ENCODE peak calls at places on chromosomes 11 and 22, in four cellular contexts. I, P, S and E are unnamed samples.
A peak's percentile ranks its signal among the peaks of the same experiment; 100 is the strongest.

GRCh38 chr22:45422237-45422983 is 8.9 kb downstream of the RIBC2 start:
- DNase-seq in I (no peak), P (no peak), S (no peak), E (no peak)

GRCh38 chr11:101914349-101914736 is 467 bp upstream of the CEP126 start:
- DNase-seq in S (no peak), I (no peak), P (no peak), E (peak; percentile 4)

GRCh38 chr11:112797653-112798293 is 163.4 kb upstream of the NCAM1 start:
- DNase-seq in I (peak; percentile 68), P (peak; percentile 46), S (peak; percentile 72), E (no peak)

GRCh38 chr11:36065436-36065835 is 121.6 kb downstream of the LDLRAD3 start:
- DNase-seq in P (no peak), I (no peak), S (no peak), E (no peak)

GRCh38 chr11:134679592-134679991 is 267.6 kb upstream of the B3GAT1 start:
- DNase-seq in I (no peak), P (no peak), S (no peak), E (no peak)

GRCh38 chr11:76830639-76831312 is 29.9 kb upstream of the ACER3 start:
- DNase-seq in S (peak; percentile 38), I (no peak), P (no peak), E (no peak)

GRCh38 chr11:83895516-83895915 is 609.3 kb upstream of the CCDC90B start:
- DNase-seq in P (no peak), I (no peak), S (no peak), E (no peak)

GRCh38 chr22:19400881-19401280 is 30.7 kb downstream of the HIRA start:
- DNase-seq in P (no peak), S (no peak), I (no peak), E (no peak)

GRCh38 chr11:20609727-20610707 is 10.6 kb downstream of the SLC6A5 start:
- DNase-seq in I (peak; percentile 81), P (peak; percentile 81), S (peak; percentile 86), E (peak; percentile 74)

GRCh38 chr22:19723165-19723989 is at the start of gene GP1BB:
- DNase-seq in P (peak; percentile 61), S (no peak), I (peak; percentile 68), E (no peak)

GRCh38 chr11:8717876-8718753 is 35.5 kb downstream of the RPL27A start:
- DNase-seq in P (peak; percentile 68), I (peak; percentile 70), S (peak; percentile 85), E (peak; percentile 57)

GRCh38 chr11:40388097-40388818 is 1071.2 kb downstream of the LRRC4C start:
- DNase-seq in S (no peak), I (no peak), P (no peak), E (peak; percentile 14)

GRCh38 chr22:41943661-41944209 is 3.2 kb downstream of the CENPM start:
- DNase-seq in I (peak; percentile 77), P (no peak), S (no peak), E (no peak)

GRCh38 chr11:64917663-64917995 is 620 bp upstream of the ATG2A start:
- DNase-seq in P (no peak), I (no peak), S (no peak), E (no peak)

GRCh38 chr11:64918056-64918455 is 1.0 kb upstream of the ATG2A start:
- DNase-seq in S (no peak), P (no peak), I (no peak), E (no peak)

GRCh38 chr11:64915366-64915887 is 1.6 kb downstream of the ATG2A start:
- DNase-seq in P (no peak), S (no peak), I (no peak), E (no peak)

GRCh38 chr11:64916040-64916847 is 765 bp downstream of the ATG2A start:
- DNase-seq in S (peak; percentile 54), P (peak; percentile 78), I (peak; percentile 52), E (peak; percentile 85)

DNA sequence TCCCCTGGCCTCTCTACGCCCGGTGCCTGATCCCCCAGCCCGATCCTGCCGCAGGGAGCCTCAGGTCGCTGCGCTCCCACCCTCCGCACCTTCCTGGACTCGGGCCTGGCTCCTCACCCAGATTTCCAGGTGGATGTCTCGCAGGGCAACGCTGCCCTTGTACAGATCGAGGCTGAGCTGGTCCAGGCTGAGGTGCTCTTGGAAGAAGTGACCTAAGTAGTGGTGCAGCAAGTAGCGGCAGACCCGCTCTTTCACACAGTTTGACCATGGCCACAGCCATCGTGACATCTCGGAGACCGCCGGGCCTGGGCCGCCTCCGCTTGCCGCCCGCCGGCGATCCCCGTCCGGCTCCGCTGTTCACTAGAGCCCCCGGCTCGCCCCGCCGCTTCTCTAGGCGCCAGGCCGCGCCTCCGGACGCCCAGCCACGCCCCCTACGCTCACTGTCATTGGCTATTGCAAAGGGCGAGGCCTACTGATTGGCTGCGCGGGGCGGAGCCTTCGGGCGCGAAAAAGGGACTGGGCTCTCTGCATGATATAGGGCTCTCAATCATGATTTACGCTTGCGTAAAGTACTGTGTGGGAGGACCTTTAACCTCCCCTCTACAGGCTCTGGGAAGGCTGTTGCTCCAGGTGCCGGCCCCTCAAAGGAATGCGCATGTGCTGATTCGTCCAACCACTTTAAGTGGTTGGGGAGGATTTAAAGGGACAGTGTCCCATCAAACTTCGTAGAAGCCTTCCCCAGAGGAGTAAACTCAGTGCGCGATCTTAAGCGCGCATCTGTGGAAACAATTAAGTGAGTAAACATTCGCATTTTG is at the start of gene ATG2A:
- DNase-seq in S (peak; percentile 99), P (peak; percentile 99), I (peak; percentile 100), E (peak; percentile 98)
- TF ChIP-seq POLR2A in S (peak; percentile 85), P (peak; percentile 98), I (peak; percentile 31), E (peak; percentile 73)

DNA sequence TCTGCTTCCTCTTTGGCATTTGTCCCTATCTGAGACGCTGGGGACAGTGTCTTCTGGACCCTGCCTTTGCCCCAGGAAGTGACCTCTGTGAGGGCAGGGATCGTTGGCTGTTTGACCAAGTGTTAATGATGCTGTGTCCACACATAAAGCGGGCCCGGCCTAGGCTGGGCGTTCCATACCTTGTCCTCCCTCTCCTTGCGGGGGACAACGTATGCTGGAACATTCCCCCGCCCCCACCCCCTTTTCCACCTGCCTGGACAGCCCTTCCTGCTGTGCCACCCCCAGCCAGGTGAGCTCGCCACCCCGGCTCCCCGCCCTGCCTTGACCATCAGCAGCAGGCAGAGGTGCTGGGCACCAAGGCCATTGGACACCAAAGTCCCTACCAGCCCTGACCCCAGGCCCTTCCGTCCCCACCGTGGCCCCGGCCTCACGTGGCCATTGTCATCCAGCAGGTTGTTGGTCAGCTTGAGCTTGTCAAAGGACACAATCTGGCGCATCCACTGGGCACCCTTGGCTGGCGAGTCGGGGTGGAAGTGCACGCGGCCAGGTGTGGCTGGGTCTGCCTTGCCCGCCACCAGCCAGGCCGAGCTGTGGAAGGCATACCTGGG is 4.1 kb upstream of the NUDT8 start:
- DNase-seq in I (no peak), S (no peak), P (peak; percentile 28), E (no peak)
- TF ChIP-seq POLR2A in I (no peak), S (no peak), P (no peak), E (no peak)

DNA sequence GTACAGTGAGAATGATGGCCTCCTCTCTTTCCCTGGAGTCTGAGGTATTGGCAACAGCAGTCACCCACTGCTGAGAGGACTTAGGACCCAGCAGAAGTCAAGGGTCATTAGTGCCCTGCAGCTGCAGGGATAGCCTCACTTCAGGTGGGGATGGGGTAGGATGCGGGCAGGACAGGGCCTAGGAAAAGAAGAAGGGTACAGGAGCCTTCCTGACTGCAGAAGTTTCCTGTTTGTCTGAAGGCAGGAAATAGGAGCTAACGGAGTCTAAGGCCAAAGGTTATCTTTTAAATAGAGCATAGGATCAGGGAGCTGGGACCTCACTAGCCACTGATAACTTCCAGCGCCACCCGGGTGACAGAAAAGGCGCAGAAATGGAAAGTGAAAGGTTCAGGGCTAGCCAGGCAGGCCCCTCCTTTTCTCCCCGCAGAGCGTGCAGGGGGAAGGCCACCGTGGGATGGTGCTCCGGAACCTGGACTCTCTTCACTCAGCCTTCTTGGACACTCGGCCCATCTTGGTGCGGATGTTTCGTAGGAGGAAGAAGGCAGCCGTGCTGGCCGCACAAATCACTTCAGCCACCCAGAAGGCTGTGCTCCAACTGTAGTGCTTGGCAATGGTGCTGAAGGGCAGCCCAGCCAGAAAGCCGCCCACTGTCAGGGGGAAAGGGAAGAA is 6.0 kb downstream of the TRAPPC4 start:
- DNase-seq in I (no peak), S (no peak), P (peak; percentile 48), E (no peak)
- TF ChIP-seq POLR2A in I (no peak), S (no peak), P (peak; percentile 17), E (no peak)

GRCh38 chr11:10436224-10436623 is 18.8 kb upstream of the AMPD3 start:
- DNase-seq in S (no peak), I (no peak), P (no peak), E (no peak)
- TF ChIP-seq POLR2A in S (no peak), I (no peak), P (no peak), E (no peak)

GRCh38 chr11:64186205-64187165 is 514 bp downstream of the STIP1 start:
- DNase-seq in S (no peak), P (no peak), I (no peak), E (no peak)
- TF ChIP-seq POLR2A in S (peak; percentile 51), P (no peak), I (no peak), E (peak; percentile 83)

DNA sequence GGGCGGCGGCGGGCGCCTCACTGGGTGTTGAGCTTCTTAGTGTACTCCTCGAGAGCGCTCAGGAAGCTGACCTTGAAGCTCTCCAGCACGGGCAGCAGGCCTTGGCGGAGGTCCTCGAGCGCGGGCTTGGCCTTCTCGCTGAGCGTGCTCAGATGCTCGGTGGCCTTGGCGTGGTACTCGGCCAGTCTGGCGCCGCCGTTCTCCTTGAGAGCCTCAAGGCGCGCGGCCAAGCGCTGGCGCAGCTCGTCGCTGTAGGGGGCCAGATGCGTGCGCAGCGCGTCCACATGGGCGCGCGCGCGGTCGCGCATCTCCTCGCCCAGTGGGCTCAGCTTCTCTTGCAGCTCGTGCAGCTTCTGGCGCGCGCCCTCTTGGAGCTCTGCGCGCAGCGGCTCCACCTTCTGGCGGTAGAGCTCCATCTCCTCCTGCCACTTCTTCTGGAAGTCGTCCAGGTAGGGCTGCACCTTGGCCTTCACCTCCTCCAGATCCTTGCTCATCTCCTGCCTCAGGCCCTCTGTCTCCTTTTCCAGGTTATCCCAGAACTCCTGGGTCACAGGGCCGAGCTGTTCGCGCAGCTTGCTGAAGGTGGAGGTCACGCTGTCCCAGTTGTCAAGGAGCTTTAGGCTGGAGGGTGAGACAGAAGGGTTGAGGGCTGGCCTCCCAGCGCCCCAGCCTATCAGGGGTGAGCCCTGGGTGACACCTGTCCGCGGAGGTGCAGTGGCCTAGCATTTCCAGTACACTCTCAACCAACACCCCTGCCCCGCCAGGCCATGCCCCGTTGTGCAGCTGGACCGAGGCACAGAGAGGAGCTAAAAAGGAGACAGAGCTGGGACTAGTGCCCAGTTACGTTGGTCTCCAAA is 1.4 kb downstream of the APOA1 start:
- DNase-seq in S (peak; percentile 81), I (peak; percentile 91), P (peak; percentile 80), E (no peak)
- TF ChIP-seq POLR2A in S (no peak), I (no peak), P (peak; percentile 40), E (no peak)

GRCh38 chr22:17928391-17928790 is 96.0 kb downstream of the MICAL3 start:
- DNase-seq in P (no peak), S (no peak), I (no peak), E (no peak)
- TF ChIP-seq POLR2A in P (no peak), S (no peak), I (no peak), E (no peak)